ENCODE peak calls at places on chromosomes 6 and 20, in four cellular contexts. One of them, this sample, is unnamed.

GRCh38 chr6:134291156-134291555 is 26.8 kb downstream of the SGK1 start:
- DNase-seq in hippocampal formation: no peak
- DNase-seq in endodermal cell: no peak
- DNase-seq in foreskin fibroblast: no peak
- DNase-seq in this sample: no peak

GRCh38 chr20:58718121-58718563 is 25.5 kb downstream of the NPEPL1 start:
- DNase-seq in hippocampal formation: no peak
- DNase-seq in endodermal cell: peak
- DNase-seq in foreskin fibroblast: no peak
- DNase-seq in this sample: no peak

GRCh38 chr6:74182992-74183391 is 487.0 kb downstream of the CD109 start:
- DNase-seq in hippocampal formation: no peak
- DNase-seq in endodermal cell: no peak
- DNase-seq in foreskin fibroblast: peak
- DNase-seq in this sample: peak

GRCh38 chr6:130517444-130517931 is 151.7 kb downstream of the TMEM200A start:
- DNase-seq in hippocampal formation: no peak
- DNase-seq in endodermal cell: no peak
- DNase-seq in foreskin fibroblast: no peak
- DNase-seq in this sample: no peak

GRCh38 chr20:14282140-14282539 is 55.3 kb downstream of the FLRT3 start:
- DNase-seq in hippocampal formation: no peak
- DNase-seq in endodermal cell: no peak
- DNase-seq in foreskin fibroblast: peak
- DNase-seq in this sample: no peak

GRCh38 chr6:52352239-52353008 is 9.5 kb upstream of the PAQR8 start:
- DNase-seq in hippocampal formation: no peak
- DNase-seq in endodermal cell: no peak
- DNase-seq in foreskin fibroblast: peak
- DNase-seq in this sample: peak

GRCh38 chr6:134293659-134294161 is 24.2 kb downstream of the SGK1 start:
- DNase-seq in hippocampal formation: no peak
- DNase-seq in endodermal cell: no peak
- DNase-seq in foreskin fibroblast: no peak
- DNase-seq in this sample: no peak

GRCh38 chr6:51554029-51554428 is 533.4 kb downstream of the PKHD1 start:
- DNase-seq in hippocampal formation: no peak
- DNase-seq in endodermal cell: peak
- DNase-seq in foreskin fibroblast: no peak
- DNase-seq in this sample: no peak

GRCh38 chr6:113306552-113307145 is 550.5 kb upstream of the MARCKS start:
- DNase-seq in hippocampal formation: no peak
- DNase-seq in endodermal cell: peak
- DNase-seq in foreskin fibroblast: peak
- DNase-seq in this sample: peak

GRCh38 chr6:34391711-34392496 is 565 bp downstream of the NUDT3 start:
- DNase-seq in hippocampal formation: peak
- DNase-seq in endodermal cell: peak
- DNase-seq in foreskin fibroblast: peak
- DNase-seq in this sample: peak

GRCh38 chr6:167652042-167652700 is 174.5 kb upstream of the AFDN start:
- DNase-seq in hippocampal formation: no peak
- DNase-seq in endodermal cell: no peak
- DNase-seq in foreskin fibroblast: no peak
- DNase-seq in this sample: no peak

GRCh38 chr20:15597306-15597705 is 975.9 kb downstream of the KIF16B start:
- DNase-seq in hippocampal formation: no peak
- DNase-seq in endodermal cell: no peak
- DNase-seq in foreskin fibroblast: no peak
- DNase-seq in this sample: no peak

GRCh38 chr20:63699466-63700198 is 3.2 kb downstream of the TNFRSF6B start:
- DNase-seq in hippocampal formation: no peak
- DNase-seq in endodermal cell: peak
- DNase-seq in foreskin fibroblast: no peak
- DNase-seq in this sample: no peak